ENCODE peak calls at places on chromosomes 5 and 9, in four cellular contexts. One of them, this sample, is unnamed.

GRCh38 chr9:115643948-115644727 is 509.5 kb upstream of the PAPPA start:
- DNase-seq in endothelial cell of umbilical vein: no peak
- DNase-seq in IMR-90: no peak
- DNase-seq in K562: no peak
- DNase-seq in this sample: no peak

GRCh38 chr9:133334161-133334560 is 1.8 kb downstream of the SURF6 start:
- DNase-seq in endothelial cell of umbilical vein: no peak
- DNase-seq in K562: no peak
- DNase-seq in IMR-90: no peak
- DNase-seq in this sample: no peak

GRCh38 chr9:106482733-106483132 is 380.2 kb upstream of the ZNF462 start:
- DNase-seq in K562: no peak
- DNase-seq in IMR-90: no peak
- DNase-seq in endothelial cell of umbilical vein: no peak
- DNase-seq in this sample: no peak

GRCh38 chr9:119412399-119412798 is 43.2 kb upstream of the BRINP1 start:
- DNase-seq in IMR-90: no peak
- DNase-seq in K562: no peak
- DNase-seq in endothelial cell of umbilical vein: no peak
- DNase-seq in this sample: no peak

GRCh38 chr5:151075698-151076331 is 5.0 kb downstream of the TNIP1 start:
- DNase-seq in IMR-90: peak
- DNase-seq in K562: no peak
- DNase-seq in endothelial cell of umbilical vein: no peak
- DNase-seq in this sample: no peak

GRCh38 chr9:7316967-7317366 is 482.6 kb downstream of the DMAC1 start:
- DNase-seq in IMR-90: no peak
- DNase-seq in endothelial cell of umbilical vein: no peak
- DNase-seq in K562: no peak
- DNase-seq in this sample: no peak

GRCh38 chr5:171418982-171419662 is at the start of gene FGF18:
- DNase-seq in IMR-90: peak
- DNase-seq in endothelial cell of umbilical vein: peak
- DNase-seq in K562: peak
- DNase-seq in this sample: no peak

GRCh38 chr9:129027685-129028191 is 393 bp downstream of the SH3GLB2 start:
- DNase-seq in endothelial cell of umbilical vein: peak
- DNase-seq in IMR-90: no peak
- DNase-seq in K562: peak
- DNase-seq in this sample: no peak

GRCh38 chr9:114426046-114426948 is 38.5 kb upstream of the AKNA start:
- DNase-seq in endothelial cell of umbilical vein: no peak
- DNase-seq in IMR-90: no peak
- DNase-seq in K562: peak
- DNase-seq in this sample: no peak

GRCh38 chr9:81082251-81082650 is 607.1 kb downstream of the TLE1 start:
- DNase-seq in IMR-90: peak
- DNase-seq in endothelial cell of umbilical vein: no peak
- DNase-seq in K562: no peak
- DNase-seq in this sample: no peak
- TF ChIP-seq FOS in IMR-90: no peak
- TF ChIP-seq FOS in endothelial cell of umbilical vein: no peak
- TF ChIP-seq FOS in K562: no peak
- TF ChIP-seq FOS in this sample: no peak

DNA sequence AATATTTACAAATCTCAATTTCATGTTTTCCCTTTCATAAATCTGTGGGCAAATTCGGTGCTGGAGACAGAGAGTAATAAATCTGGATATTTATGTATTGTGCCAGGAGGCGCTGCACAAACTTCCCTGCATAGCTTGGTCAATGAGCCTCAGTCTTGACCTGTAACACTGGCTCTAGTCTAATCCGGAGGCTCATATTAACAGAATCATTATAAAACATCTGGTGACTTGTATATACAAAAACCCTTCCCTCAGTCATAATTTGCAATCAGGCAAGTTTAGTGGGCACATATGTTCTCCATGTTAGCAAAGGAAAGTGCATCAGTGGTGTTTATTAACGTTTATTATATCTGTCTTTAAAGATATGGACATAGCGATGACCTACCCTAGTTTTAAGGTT is 104.0 kb upstream of the BNC2 start:
- DNase-seq in IMR-90: peak
- DNase-seq in endothelial cell of umbilical vein: no peak
- DNase-seq in K562: no peak
- DNase-seq in this sample: no peak
- TF ChIP-seq FOS in IMR-90: no peak
- TF ChIP-seq FOS in endothelial cell of umbilical vein: no peak
- TF ChIP-seq FOS in K562: no peak
- TF ChIP-seq FOS in this sample: no peak

GRCh38 chr9:74598874-74599273 is 101.7 kb downstream of the RORB start:
- DNase-seq in K562: no peak
- DNase-seq in IMR-90: no peak
- DNase-seq in endothelial cell of umbilical vein: no peak
- DNase-seq in this sample: no peak
- TF ChIP-seq FOS in K562: no peak
- TF ChIP-seq FOS in IMR-90: no peak
- TF ChIP-seq FOS in endothelial cell of umbilical vein: no peak
- TF ChIP-seq FOS in this sample: no peak

DNA sequence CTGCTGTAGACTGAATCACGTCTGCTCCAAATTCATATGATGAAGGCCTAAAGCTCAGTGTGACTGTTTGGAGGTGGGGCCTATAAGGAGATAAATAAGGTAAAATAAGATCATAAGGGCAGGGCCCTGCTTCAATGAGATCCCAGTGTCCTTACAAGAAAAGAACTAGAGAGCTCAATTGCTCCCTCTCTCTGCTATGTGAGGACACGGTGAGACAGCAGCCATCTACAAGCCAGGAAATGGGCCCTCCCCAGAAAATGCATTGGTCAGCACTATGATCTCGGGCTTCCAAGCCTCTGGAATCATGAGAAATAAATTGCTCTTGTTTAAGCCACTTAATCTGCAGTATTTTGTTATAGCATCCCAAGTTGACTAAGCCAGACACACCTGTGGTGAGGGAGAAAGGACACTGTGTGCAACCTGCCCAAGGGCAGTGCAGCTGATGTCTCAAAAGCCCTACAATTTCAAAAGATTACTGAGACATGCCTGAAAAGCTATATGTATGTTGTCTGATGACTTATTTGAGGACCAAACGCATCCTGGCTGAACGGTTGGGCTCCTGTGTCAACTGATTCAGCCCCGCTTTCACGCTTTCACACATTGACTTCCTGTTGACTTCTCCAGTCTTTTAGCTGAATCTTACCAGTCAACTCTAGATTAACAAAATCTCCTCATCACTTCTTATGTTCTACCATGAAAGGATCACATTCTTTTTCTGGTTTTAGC is 13.2 kb downstream of the GZMK start:
- DNase-seq in IMR-90: no peak
- DNase-seq in endothelial cell of umbilical vein: peak
- DNase-seq in K562: no peak
- DNase-seq in this sample: no peak
- TF ChIP-seq FOS in IMR-90: no peak
- TF ChIP-seq FOS in endothelial cell of umbilical vein: no peak
- TF ChIP-seq FOS in K562: no peak
- TF ChIP-seq FOS in this sample: no peak

GRCh38 chr9:73039916-73040263 is 87.0 kb upstream of the ALDH1A1 start:
- DNase-seq in IMR-90: no peak
- DNase-seq in K562: no peak
- DNase-seq in endothelial cell of umbilical vein: no peak
- DNase-seq in this sample: no peak

GRCh38 chr9:73039253-73039915 is 86.5 kb upstream of the ALDH1A1 start:
- DNase-seq in IMR-90: no peak
- DNase-seq in endothelial cell of umbilical vein: peak
- DNase-seq in K562: no peak
- DNase-seq in this sample: no peak

GRCh38 chr9:73038089-73038509 is 85.2 kb upstream of the ALDH1A1 start:
- DNase-seq in IMR-90: no peak
- DNase-seq in endothelial cell of umbilical vein: no peak
- DNase-seq in K562: no peak
- DNase-seq in this sample: no peak

GRCh38 chr9:73037613-73038012 is 84.8 kb upstream of the ALDH1A1 start:
- DNase-seq in K562: no peak
- DNase-seq in IMR-90: no peak
- DNase-seq in endothelial cell of umbilical vein: no peak
- DNase-seq in this sample: no peak

GRCh38 chr9:73038613-73039012 is 85.8 kb upstream of the ALDH1A1 start:
- DNase-seq in endothelial cell of umbilical vein: no peak
- DNase-seq in K562: no peak
- DNase-seq in IMR-90: no peak
- DNase-seq in this sample: no peak
- TF ChIP-seq FOS in endothelial cell of umbilical vein: no peak
- TF ChIP-seq FOS in K562: no peak
- TF ChIP-seq FOS in IMR-90: no peak
- TF ChIP-seq FOS in this sample: no peak

DNA sequence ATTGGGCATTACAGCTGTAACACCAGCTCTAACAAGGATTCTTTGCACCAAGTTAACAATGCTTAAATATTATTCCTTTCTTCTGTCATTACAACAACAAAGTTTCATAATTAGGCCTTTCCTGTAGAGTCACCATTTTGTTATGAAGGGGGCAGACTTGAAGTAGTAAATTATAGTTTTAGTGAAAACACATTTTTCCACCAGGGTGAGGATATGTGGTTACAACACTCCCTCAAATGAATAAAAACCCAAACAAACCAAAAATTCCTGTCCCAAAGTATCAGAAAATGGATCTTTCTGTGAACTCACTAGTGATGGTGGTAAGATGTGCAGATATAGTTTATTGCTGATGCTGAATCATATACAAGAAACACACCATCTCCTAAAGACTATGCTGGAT is 250.5 kb upstream of the TUT7 start:
- DNase-seq in IMR-90: peak
- DNase-seq in K562: no peak
- DNase-seq in endothelial cell of umbilical vein: no peak
- DNase-seq in this sample: no peak
- TF ChIP-seq FOS in IMR-90: no peak
- TF ChIP-seq FOS in K562: no peak
- TF ChIP-seq FOS in endothelial cell of umbilical vein: no peak
- TF ChIP-seq FOS in this sample: no peak

DNA sequence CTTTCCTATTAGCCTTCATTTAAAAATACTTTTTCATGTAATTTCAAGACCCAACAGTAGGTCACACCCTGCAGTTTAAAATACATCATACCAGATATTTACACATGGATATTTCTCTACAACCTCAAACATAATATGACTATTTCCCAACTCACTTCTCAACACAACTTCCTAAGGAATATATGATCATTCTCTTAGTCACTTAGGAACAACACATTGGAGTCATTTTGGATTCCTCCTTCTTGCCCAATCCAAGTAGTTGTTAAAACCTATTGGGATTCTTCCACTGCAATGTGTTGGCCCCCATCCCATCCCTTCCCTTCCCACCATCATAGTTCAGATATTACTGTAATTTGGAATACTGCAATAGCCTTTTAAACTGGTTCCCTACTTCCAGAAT is 145.5 kb downstream of the DCP2 start:
- DNase-seq in K562: no peak
- DNase-seq in endothelial cell of umbilical vein: no peak
- DNase-seq in IMR-90: peak
- DNase-seq in this sample: no peak
- TF ChIP-seq FOS in K562: no peak
- TF ChIP-seq FOS in endothelial cell of umbilical vein: no peak
- TF ChIP-seq FOS in IMR-90: no peak
- TF ChIP-seq FOS in this sample: no peak